ENCODE peak calls at places on chromosomes 16 and 17, in seven cellular contexts. H, N, A, X, T, U and R are unnamed samples.

GRCh38 chr17:27542841-27543463 is 86.7 kb downstream of the KSR1 start:
- DNase-seq in T (no peak), X (no peak), A (no peak), H (no peak), N (no peak), U (no peak), R (no peak)

GRCh38 chr17:27153005-27153404 is 140.9 kb upstream of the WSB1 start:
- DNase-seq in A (no peak), X (no peak), U (no peak), N (peak), T (no peak), H (no peak), R (no peak)

GRCh38 chr17:17947966-17948365 is 24.2 kb downstream of the TOM1L2 start:
- DNase-seq in A (no peak), T (no peak), U (no peak), H (no peak), N (peak), X (no peak), R (no peak)

GRCh38 chr16:3377917-3378316 is 22.2 kb downstream of the OR2C1 start:
- DNase-seq in T (no peak), X (no peak), N (no peak), A (no peak), U (no peak), H (no peak), R (no peak)

GRCh38 chr16:12087901-12088364 is 111.4 kb downstream of the SNX29 start:
- DNase-seq in T (no peak), H (no peak), U (no peak), A (no peak), N (no peak), X (no peak), R (no peak)

GRCh38 chr17:11996722-11997146 is 541 bp downstream of the ZNF18 start:
- DNase-seq in N (peak), A (peak), X (peak), T (peak), U (peak), H (no peak), R (no peak)

GRCh38 chr17:62064029-62064790 is 868 bp downstream of the MED13 start:
- DNase-seq in T (peak), N (peak), U (peak), H (no peak), X (no peak), A (no peak), R (no peak)

GRCh38 chr17:8153550-8153956 is 1.3 kb upstream of the PER1 start:
- DNase-seq in X (peak), N (peak), H (no peak), U (peak), T (peak), A (no peak), R (peak)

GRCh38 chr17:37493249-37494027 is 3.7 kb downstream of the DUSP14 start:
- DNase-seq in A (no peak), H (no peak), U (peak), X (no peak), T (peak), N (peak), R (no peak)

GRCh38 chr16:27579086-27579980 is 29.4 kb downstream of the KATNIP start:
- DNase-seq in X (no peak), T (peak), A (no peak), H (no peak), N (peak), U (peak), R (no peak)

GRCh38 chr16:12753203-12754023 is 50.3 kb downstream of the CPPED1 start:
- DNase-seq in N (no peak), U (no peak), T (no peak), A (no peak), X (no peak), H (no peak), R (no peak)

GRCh38 chr17:15432807-15433547 is 34.4 kb downstream of the CDRT4 start:
- DNase-seq in T (peak), H (no peak), A (no peak), X (peak), U (peak), N (peak), R (no peak)

GRCh38 chr17:79607941-79608728 is 2.7 kb downstream of the RBFOX3 start:
- DNase-seq in X (peak), N (no peak), H (peak), A (peak), U (peak), T (peak), R (peak)

GRCh38 chr17:246851-247421 is 65.5 kb upstream of the DOC2B start:
- DNase-seq in N (no peak), H (no peak), U (no peak), X (no peak), A (no peak), T (no peak), R (no peak)

GRCh38 chr17:53466733-53467132 is 356.0 kb upstream of the KIF2B start:
- DNase-seq in T (no peak), X (no peak), H (no peak), A (no peak), N (no peak), U (no peak), R (no peak)

GRCh38 chr17:78800132-78800931 is 18.3 kb upstream of the CYTH1 start:
- DNase-seq in H (no peak), N (no peak), X (no peak), U (no peak), T (no peak), A (no peak), R (no peak)

GRCh38 chr17:42405076-42405475 is 16.8 kb upstream of the STAT3 start:
- DNase-seq in U (no peak), N (no peak), T (no peak), X (no peak), H (no peak), A (no peak), R (no peak)

GRCh38 chr17:42405963-42406495 is 17.0 kb downstream of the CAVIN1 start:
- DNase-seq in U (peak), X (peak), N (peak), T (peak), H (no peak), A (no peak), R (peak)

GRCh38 chr17:42406602-42407288 is 16.3 kb downstream of the CAVIN1 start:
- DNase-seq in H (no peak), N (no peak), U (no peak), T (no peak), X (no peak), A (no peak), R (no peak)

GRCh38 chr17:42403150-42403549 is 14.9 kb upstream of the STAT3 start:
- DNase-seq in N (no peak), X (peak), A (no peak), H (no peak), T (no peak), U (no peak), R (peak)

GRCh38 chr17:42404326-42405055 is 16.2 kb upstream of the STAT3 start:
- DNase-seq in U (no peak), H (no peak), A (no peak), T (no peak), N (no peak), X (no peak), R (no peak)
- H2BK5ac ChIP-seq in U (no peak), H (peak), A (no peak), T (no peak), N (no peak), X (no peak), R (no peak)

GRCh38 chr16:51473091-51473490 is 322.0 kb upstream of the SALL1 start:
- DNase-seq in H (no peak), N (no peak), X (no peak), U (no peak), A (no peak), T (peak), R (no peak)

DNA sequence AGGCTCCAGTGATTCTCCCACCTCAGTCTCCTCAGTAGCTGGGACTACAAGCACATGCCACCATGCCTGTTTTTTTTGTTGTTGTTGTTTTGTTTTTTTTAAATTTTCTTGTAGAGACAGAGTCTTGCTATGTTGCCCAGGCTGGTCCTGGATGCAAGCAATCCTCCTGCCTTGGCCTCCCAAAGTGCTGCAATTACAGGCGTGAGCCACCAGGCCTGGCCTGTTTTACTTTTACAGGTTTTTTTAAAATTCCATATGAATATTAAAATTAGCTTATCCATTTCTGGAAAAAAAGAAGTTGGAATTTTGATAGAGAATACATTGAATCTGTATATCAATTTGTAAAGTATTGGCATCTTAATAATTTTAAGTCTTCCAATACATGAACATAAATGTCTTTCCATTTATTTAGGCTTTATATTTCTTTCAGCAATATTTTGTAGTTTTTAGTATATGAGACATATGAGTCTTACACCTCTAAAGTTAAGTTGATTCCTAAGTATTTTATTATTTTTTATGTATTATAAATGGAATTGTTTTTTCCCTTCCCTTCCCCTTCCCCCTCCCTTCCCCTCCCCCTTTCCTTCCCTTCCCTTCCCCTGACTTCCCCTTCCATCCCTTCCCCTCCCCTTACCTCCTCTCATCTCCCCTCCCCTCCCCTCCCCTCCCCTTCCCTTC is 323.5 kb upstream of the SALL1 start:
- DNase-seq in U (no peak), N (no peak), H (no peak), X (no peak), A (no peak), T (no peak), R (no peak)
- H2BK5ac ChIP-seq in U (no peak), N (no peak), H (no peak), X (no peak), A (no peak), T (no peak), R (no peak)

DNA sequence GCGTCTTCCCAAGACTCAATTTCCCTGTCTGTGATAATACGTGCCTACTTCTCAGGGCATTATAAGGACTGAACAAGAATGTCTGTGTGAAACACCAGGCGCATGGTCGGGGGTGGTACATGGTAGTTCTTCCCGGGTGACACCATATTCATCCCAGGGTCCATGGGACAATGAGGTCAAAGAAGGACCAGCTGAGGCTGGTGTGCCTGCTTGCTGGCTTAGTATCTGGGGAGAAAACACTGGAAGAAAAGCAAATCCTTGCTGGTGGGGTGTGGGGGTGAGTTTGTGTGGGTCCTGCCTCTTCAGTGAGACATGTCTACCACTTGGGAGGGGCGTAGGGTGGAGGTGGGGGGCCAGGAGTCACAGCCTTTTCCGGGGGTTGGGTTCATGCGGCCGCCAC is 174.2 kb downstream of the RAB11FIP4 start:
- DNase-seq in X (no peak), H (no peak), T (no peak), A (no peak), N (no peak), U (no peak), R (no peak)
- H2BK5ac ChIP-seq in X (no peak), H (no peak), T (no peak), A (no peak), N (peak), U (no peak), R (no peak)

GRCh38 chr16:23316634-23317265 is 14.6 kb downstream of the SCNN1B start:
- DNase-seq in H (no peak), N (no peak), T (no peak), X (no peak), A (no peak), U (no peak), R (no peak)
- H2BK5ac ChIP-seq in H (no peak), N (peak), T (no peak), X (no peak), A (no peak), U (no peak), R (no peak)

DNA sequence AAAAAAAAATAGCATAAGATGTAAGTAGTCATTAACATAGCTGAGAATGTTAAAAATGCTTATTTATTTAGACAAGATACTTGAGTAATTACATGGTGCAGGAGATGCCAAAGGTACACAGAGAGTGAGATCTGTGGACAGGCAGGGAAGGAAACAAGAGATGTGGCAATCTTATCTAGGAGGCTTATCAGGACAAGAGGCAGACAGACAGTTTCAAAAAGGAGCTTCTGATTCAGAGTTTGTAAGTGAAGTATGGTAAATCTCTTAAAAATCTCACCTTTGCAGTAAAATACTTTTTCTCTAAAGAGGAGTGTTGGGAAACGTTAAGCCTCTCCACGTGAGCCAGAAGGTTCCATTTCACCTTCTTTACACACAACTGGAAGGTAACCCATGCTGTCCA is 19.9 kb upstream of the GHDC start:
- DNase-seq in H (no peak), A (no peak), X (no peak), U (peak), N (no peak), T (no peak), R (no peak)
- H2BK5ac ChIP-seq in H (no peak), A (no peak), X (no peak), U (no peak), N (no peak), T (no peak), R (no peak)

GRCh38 chr16:71681360-71681759 is 43.1 kb downstream of the PHLPP2 start:
- DNase-seq in A (no peak), N (no peak), U (no peak), T (no peak), X (no peak), H (no peak), R (no peak)
- H2BK5ac ChIP-seq in A (no peak), N (no peak), U (no peak), T (no peak), X (no peak), H (no peak), R (no peak)

GRCh38 chr17:38602453-38602852 is 3.3 kb downstream of the SRCIN1 start:
- DNase-seq in N (no peak), T (no peak), H (no peak), A (no peak), U (no peak), X (no peak), R (no peak)
- H2BK5ac ChIP-seq in N (no peak), T (no peak), H (peak), A (no peak), U (no peak), X (no peak), R (no peak)

GRCh38 chr16:53065436-53066165 is 10.8 kb downstream of the CHD9 start:
- DNase-seq in N (no peak), A (no peak), H (no peak), T (no peak), X (no peak), U (no peak), R (no peak)
- H2BK5ac ChIP-seq in N (no peak), A (no peak), H (no peak), T (no peak), X (no peak), U (no peak), R (no peak)